ENCODE peak calls at places on chromosomes 5 and 9, in four cellular contexts. D, H, O and S are unnamed samples.

GRCh38 chr5:11511878-11512277 is 392.4 kb downstream of the CTNND2 start:
- DNase-seq in H (no peak), D (no peak), O (no peak), S (no peak)

GRCh38 chr9:3942351-3942750 is 357.5 kb downstream of the GLIS3 start:
- DNase-seq in D (no peak), O (no peak), H (no peak), S (no peak)

GRCh38 chr5:107557051-107557658 is 113.6 kb downstream of the EFNA5 start:
- DNase-seq in O (peak), H (no peak), D (no peak), S (peak)

GRCh38 chr5:159038907-159039306 is 60.8 kb downstream of the EBF1 start:
- DNase-seq in O (no peak), D (no peak), H (no peak), S (no peak)

GRCh38 chr5:139295692-139296091 is 2.2 kb downstream of the MATR3 start:
- DNase-seq in O (no peak), H (peak), D (no peak), S (no peak)

GRCh38 chr9:101326501-101326900 is 58.3 kb downstream of the BAAT start:
- DNase-seq in O (no peak), H (no peak), D (no peak), S (no peak)

GRCh38 chr9:123743737-123744136 is 186.2 kb downstream of the DENND1A start:
- DNase-seq in O (no peak), H (no peak), D (no peak), S (no peak)

GRCh38 chr9:109463924-109464625 is 34.0 kb downstream of the PTPN3 start:
- DNase-seq in D (no peak), H (no peak), O (no peak), S (no peak)

GRCh38 chr5:2531318-2531717 is 220.2 kb downstream of the IRX2 start:
- DNase-seq in O (no peak), D (no peak), H (no peak), S (no peak)

GRCh38 chr5:138093036-138093435 is 9.2 kb downstream of the WNT8A start:
- DNase-seq in O (no peak), H (no peak), D (no peak), S (no peak)

GRCh38 chr5:151191661-151192060 is 32.2 kb downstream of the CCDC69 start:
- DNase-seq in O (no peak), D (no peak), H (no peak), S (no peak)

GRCh38 chr5:145280806-145281205 is 554.3 kb downstream of the PRELID2 start:
- DNase-seq in D (no peak), H (no peak), O (no peak), S (no peak)

GRCh38 chr5:159913048-159913447 is 3.2 kb upstream of the ADRA1B start:
- DNase-seq in D (no peak), O (no peak), H (no peak), S (no peak)

GRCh38 chr9:134384811-134385479 is 58.7 kb downstream of the RXRA start:
- DNase-seq in O (no peak), H (no peak), D (no peak), S (peak)

GRCh38 chr5:133247145-133247709 is 195.4 kb downstream of the HSPA4 start:
- DNase-seq in H (peak), O (no peak), D (no peak), S (no peak)

GRCh38 chr5:154644745-154645411 is 110.3 kb upstream of the LARP1 start:
- DNase-seq in D (no peak), O (no peak), H (no peak), S (no peak)

GRCh38 chr5:42689391-42689790 is 67.2 kb upstream of the CCDC152 start:
- DNase-seq in D (no peak), H (no peak), O (no peak), S (no peak)

GRCh38 chr5:122458278-122458872 is 146.3 kb downstream of the SNCAIP start:
- DNase-seq in H (peak), D (no peak), O (peak), S (no peak)

GRCh38 chr5:179765400-179765799 is 28.4 kb upstream of the LTC4S start:
- DNase-seq in O (no peak), D (peak), H (peak), S (no peak)

GRCh38 chr9:111630182-111631070 is 708 bp upstream of the DNAJC25 start:
- DNase-seq in O (no peak), H (no peak), D (no peak), S (no peak)
- TF ChIP-seq CTCF in O (no peak), H (no peak), D (no peak), S (no peak)

DNA sequence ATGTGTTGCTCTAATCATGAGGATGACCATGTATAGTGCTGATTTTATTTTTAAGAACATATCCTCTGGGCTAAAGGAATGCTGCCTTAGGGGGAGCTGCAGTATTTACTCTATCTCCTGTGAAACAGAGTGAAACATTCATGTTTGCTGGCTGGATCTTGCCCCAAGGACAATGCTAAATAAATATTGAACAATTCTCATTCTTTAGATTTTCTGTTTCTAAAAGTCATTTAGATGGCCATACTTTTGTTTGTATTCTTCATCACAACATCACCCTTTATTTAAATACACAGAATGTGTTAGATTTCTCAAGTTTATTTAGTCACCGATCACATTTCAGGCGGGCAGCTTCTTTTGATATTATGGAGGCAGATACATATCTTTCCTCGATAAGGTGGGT is 103.3 kb downstream of the ARHGEF28 start:
- DNase-seq in D (no peak), H (no peak), O (no peak), S (no peak)
- TF ChIP-seq CTCF in D (no peak), H (no peak), O (no peak), S (no peak)

DNA sequence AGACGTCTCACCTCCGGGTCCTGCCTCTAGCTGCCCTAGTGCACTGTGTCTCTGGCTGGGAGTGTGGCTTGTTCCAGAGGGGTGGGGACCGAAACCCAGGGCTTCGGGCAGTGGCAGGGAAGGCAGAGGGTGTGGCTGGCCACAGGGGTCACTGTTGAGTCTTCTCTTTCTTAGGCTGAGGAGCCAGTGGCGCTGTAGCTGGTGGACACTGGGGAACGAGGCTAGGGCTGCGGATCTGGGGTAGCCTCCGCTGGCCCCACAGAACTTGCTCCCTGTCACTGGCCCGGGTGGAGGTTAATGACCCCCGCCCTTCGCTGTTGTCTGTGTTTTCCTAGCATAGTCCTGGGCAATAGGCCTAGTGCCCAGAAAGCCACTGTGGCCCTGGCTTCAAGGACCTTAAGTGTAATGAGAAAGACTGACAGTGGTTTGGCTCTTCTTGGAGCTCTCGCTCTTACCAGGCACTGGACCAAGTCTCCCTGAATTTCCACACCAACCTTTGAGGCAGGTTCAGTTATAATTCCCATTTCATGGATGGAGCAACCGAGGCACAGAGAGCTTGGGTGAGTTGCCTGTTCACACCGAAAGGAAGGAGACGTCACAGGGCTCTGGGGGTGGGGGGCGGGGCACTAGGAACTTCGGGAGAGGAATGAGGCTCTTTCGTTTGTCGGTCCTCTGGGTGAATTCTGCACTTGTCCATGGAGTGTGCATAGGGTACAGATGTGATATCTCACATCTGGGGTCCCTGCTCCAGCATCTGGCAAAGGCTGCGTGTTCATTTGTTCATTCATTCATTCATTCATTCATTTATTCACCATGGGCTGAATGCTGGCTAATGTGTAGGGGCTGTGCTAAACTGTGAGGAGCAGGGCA is 4.8 kb upstream of the IER5L start:
- DNase-seq in O (peak), D (no peak), H (peak), S (peak)
- TF ChIP-seq CTCF in O (peak), D (peak), H (peak), S (peak)

DNA sequence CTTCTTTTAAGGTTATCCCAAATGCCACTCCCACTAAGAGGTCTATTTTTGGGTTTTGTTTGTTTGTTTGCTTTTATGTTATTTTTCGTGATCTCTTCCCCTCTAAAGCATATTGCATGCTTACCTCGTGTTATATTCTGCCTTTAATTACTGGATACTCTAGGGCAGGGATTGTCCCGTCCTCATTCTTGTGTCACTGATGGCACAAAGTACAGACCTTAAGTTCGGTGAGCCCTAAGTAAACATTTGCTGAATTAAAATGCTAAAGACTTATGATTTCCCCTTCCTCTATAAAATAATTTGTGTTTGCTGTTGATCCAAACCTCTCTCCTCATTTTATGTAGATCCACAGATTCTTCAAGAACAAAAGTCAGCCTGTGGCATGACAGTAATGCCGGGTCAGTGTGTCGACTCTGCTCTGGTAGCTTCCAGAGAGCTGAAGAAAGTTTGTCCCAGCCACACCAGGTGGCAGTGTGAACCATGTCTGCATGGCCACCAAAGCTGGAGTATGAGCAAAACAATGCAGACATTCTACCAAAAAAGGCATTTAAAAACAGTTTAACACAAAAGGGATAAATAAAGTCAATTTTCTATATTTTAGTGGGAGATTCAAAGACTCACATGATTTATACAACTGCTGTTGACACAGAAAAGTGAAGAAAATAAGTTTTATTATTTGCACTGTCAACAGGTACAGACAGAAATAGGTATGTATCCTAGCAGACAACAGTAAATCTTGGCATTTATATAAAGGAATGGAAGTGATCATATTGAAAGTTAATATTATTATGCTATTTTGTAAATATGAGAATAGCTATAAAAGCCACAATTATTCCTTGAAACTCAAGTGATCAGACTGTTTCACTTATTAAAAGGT is 17.9 kb upstream of the POC5 start:
- DNase-seq in O (peak), D (no peak), H (peak), S (peak)
- TF ChIP-seq CTCF in O (no peak), D (peak), H (peak), S (peak)

DNA sequence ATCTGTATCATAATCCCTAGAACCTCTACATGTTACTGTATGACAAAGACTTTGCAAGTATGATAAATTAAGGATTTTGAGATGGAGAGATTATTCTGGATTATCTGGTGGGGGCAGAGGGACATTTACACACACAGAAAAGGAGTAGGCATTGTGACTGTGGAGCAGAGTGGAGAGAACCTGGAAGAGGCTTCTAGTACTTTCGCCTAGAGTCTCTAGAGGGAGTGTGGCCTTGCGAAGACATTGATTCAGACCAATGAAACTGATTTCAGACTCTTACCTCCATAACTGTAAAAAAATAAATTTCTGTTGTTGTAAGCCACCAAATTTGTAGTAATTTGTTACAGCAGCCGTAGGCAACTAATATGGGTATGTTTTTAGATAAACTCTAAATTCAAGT is 45.9 kb downstream of the CSNK1G3 start:
- DNase-seq in D (no peak), H (no peak), O (no peak), S (no peak)
- TF ChIP-seq CTCF in D (no peak), H (no peak), O (no peak), S (no peak)

GRCh38 chr5:92916036-92916435 is 665.0 kb downstream of the NR2F1-AS1 start:
- DNase-seq in H (no peak), O (no peak), D (no peak), S (no peak)
- TF ChIP-seq CTCF in H (no peak), O (no peak), D (no peak), S (no peak)

GRCh38 chr9:21995652-21996275 is 1.2 kb downstream of the CDKN2B-AS1 start:
- DNase-seq in D (no peak), H (no peak), O (peak), S (no peak)

GRCh38 chr9:21996438-21996837 is 1.8 kb downstream of the CDKN2B-AS1 start:
- DNase-seq in D (no peak), H (no peak), O (peak), S (no peak)

GRCh38 chr9:21994526-21994995 is at the start of gene CDKN2B-AS1:
- DNase-seq in H (no peak), D (no peak), O (peak), S (no peak)

GRCh38 chr9:21993893-21994525 is at the start of gene CDKN2A:
- DNase-seq in H (no peak), D (no peak), O (peak), S (no peak)

DNA sequence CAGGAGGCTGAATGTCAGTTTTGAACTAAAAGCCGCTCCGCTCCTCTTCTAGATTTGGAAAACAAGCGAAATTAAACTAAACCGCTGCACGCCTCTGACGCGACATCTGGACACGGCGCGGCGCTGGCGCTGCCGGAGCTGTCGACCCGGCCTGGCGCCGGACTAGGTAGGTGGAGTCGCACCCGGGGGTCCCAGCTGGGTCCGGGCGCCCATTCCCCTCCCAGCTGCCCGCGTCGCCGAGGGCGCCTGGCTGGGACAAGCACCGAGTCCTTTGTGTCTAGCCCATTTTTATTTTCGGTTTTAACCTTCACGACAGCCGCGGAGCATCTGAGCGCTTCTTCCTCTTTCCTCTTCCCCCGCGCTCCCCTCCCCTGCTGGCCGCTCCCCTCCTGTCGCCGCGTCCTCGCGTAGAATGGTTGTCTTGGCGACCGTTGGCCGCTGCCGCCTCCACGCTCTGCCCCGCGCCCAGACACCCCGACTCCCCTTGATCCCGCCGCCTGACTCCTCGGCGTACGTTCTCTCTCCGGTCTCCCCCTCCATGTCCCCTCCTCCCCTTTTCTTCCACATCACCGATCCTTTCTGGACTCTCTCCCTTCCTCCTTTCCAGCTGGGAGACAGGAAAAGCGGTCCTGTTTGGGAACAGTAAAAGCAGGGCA is 533 bp downstream of the CDKN2B-AS1 start:
- DNase-seq in D (no peak), H (no peak), O (peak), S (peak)
- TF ChIP-seq CTCF in D (no peak), H (no peak), O (no peak), S (no peak)